ENCODE peak calls at places on chromosomes 1 and 21, in four cellular contexts. I is upper lobe of left lung, Y is K562, J is GM23338. K is an unnamed sample.

GRCh38 chr1:183283286-183283685 is 97.2 kb downstream of the LAMC2 start:
- DNase-seq in Y (no peak), I (no peak), J (no peak), K (no peak)

GRCh38 chr1:28056129-28056925 is 32.1 kb downstream of the EYA3 start:
- DNase-seq in J (no peak), Y (peak; percentile 52), I (peak; percentile 78), K (no peak)

GRCh38 chr1:91622586-91622985 is 121.9 kb downstream of the CDC7 start:
- DNase-seq in I (no peak), J (no peak), Y (no peak), K (no peak)

GRCh38 chr1:245099401-245099800 is 55.4 kb upstream of the KIF26B start:
- DNase-seq in Y (no peak), J (no peak), I (no peak), K (no peak)

GRCh38 chr1:45470306-45470798 is 20.6 kb downstream of the TESK2 start:
- DNase-seq in Y (no peak), J (no peak), I (no peak), K (no peak)

GRCh38 chr1:243712890-243713425 is 137.1 kb downstream of the AKT3 start:
- DNase-seq in Y (no peak), J (no peak), I (no peak), K (no peak)

GRCh38 chr1:67213164-67213563 is 46.9 kb downstream of the IL23R start:
- DNase-seq in I (no peak), J (peak; percentile 84), Y (peak; percentile 47), K (no peak)

GRCh38 chr1:232196042-232196441 is 433.9 kb downstream of the SIPA1L2 start:
- DNase-seq in J (no peak), I (no peak), Y (no peak), K (no peak)

GRCh38 chr21:37527716-37528115 is 161.1 kb downstream of the DYRK1A start:
- DNase-seq in I (no peak), J (no peak), Y (no peak), K (no peak)

GRCh38 chr21:45294509-45295291 is 7.0 kb upstream of the POFUT2 start:
- DNase-seq in Y (peak; percentile 31), J (peak; percentile 61), I (peak; percentile 79), K (peak; percentile 99)

GRCh38 chr1:93801471-93801870 is 77.5 kb downstream of the DNTTIP2 start:
- DNase-seq in Y (no peak), J (no peak), I (no peak), K (no peak)

GRCh38 chr1:199029855-199030254 is 391.0 kb downstream of the PTPRC start:
- DNase-seq in I (no peak), J (no peak), Y (no peak), K (no peak)

GRCh38 chr1:40532844-40533424 is 1.5 kb downstream of the ZNF684 start:
- DNase-seq in I (no peak), Y (peak; percentile 76), J (peak; percentile 69), K (no peak)

GRCh38 chr1:20411196-20411980 is 74.6 kb downstream of the CAMK2N1 start:
- DNase-seq in Y (no peak), I (no peak), J (no peak), K (no peak)

GRCh38 chr1:44903261-44903660 is 60.2 kb upstream of the PTCH2 start:
- DNase-seq in J (no peak), I (no peak), Y (no peak), K (no peak)

GRCh38 chr21:38267991-38268858 is 11.4 kb downstream of the KCNJ15 start:
- DNase-seq in Y (no peak), J (no peak), I (no peak), K (no peak)

GRCh38 chr1:53110370-53111072 is 31.9 kb downstream of the SLC1A7 start:
- DNase-seq in I (peak; percentile 76), Y (no peak), J (no peak), K (no peak)

GRCh38 chr1:173393655-173393993 is 83.5 kb upstream of the PRDX6 start:
- DNase-seq in I (no peak), J (no peak), Y (no peak), K (no peak)

GRCh38 chr1:92315766-92316413 is 17.0 kb downstream of the RPAP2 start:
- DNase-seq in I (no peak), J (no peak), Y (no peak), K (no peak)

GRCh38 chr1:164838786-164839185 is 279.8 kb downstream of the PBX1 start:
- DNase-seq in I (no peak), Y (no peak), J (no peak), K (no peak)

GRCh38 chr1:248914982-248915381 is 8.9 kb downstream of the PGBD2 start:
- DNase-seq in I (no peak), Y (no peak), J (no peak), K (no peak)

GRCh38 chr21:32256873-32257620 is 21.8 kb downstream of the MIS18A start:
- DNase-seq in Y (no peak), J (no peak), I (peak; percentile 60), K (no peak)
- TF ChIP-seq POLR2AphosphoS5 in Y (no peak), J (no peak), I (no peak), K (no peak)

DNA sequence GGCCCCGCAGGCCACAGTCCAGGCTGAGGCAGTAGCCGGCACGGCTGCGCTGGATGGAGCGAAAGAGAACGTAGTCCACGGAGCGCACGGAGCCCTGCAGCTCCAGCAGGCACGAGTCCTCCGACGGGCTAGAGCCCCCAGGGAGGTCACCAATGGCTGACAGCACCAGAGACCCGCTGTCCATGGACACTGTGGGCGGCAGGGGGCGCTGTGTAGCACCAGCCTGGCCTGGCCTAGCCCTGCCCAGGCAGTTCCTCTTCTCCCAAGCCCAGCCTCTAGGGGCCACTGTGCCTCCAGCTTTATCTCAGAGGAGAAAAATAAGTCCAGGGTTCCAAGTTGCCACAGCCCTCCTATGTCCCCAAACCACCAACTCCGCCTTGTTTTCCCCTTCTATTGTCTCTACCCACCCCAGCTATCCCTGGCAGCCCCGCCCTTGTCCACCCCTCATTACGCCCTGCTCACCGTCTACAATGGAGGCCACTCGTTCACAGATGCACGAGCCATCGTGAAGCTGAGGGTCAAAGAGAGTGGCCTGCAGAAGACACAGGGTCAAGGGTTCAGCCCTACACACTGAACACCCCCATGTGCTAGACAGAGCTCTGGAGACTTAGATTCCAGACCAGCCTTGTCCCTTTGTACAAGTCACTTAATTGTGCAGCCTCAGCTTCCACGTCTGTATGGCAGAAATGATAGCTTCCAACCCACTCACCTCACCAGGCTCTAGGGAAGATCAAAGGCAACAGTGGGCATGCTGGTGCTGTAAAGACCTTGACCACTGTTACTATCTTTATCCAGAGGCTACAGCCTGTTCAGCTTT is 4.4 kb downstream of the ENTREP3 start:
- DNase-seq in Y (peak; percentile 97), I (peak; percentile 96), J (peak; percentile 97), K (no peak)
- TF ChIP-seq POLR2AphosphoS5 in Y (no peak), I (peak; percentile 14), J (no peak), K (peak; percentile 49)

DNA sequence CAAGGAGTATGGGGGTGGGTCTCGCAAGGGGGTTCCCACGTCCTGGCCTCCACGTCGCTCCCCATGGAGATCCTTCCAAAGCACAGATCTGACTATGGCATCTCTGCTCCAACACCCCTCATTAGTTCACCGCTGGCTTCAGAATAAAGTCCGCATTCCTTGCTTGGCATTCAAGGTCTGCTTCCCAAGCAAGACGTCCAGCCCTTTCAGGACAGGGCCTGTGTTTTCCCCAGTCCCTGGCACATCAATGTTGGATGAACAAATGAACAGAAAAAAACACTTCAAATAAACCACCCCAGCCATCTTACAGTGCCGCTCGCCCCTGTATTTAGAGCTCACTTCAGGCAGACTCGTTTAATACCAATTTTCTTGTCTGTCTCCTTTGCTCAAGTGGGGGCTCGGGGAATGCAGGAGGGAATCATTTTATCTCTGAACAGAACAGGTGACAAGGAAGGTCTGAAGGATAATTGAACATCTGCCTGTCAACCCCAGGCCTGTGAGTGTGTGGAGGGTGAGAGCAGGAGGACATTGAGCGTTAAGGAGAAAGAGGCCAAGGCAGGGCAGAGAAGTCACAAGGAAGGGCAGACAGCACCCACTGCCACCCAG is 9.6 kb upstream of the PEF1 start:
- DNase-seq in J (no peak), I (no peak), Y (no peak), K (no peak)
- TF ChIP-seq POLR2AphosphoS5 in J (no peak), I (no peak), Y (no peak), K (no peak)

GRCh38 chr1:32872189-32872898 is 1.6 kb upstream of the FNDC5 start:
- DNase-seq in J (peak; percentile 94), I (peak; percentile 49), Y (peak; percentile 78), K (no peak)
- TF ChIP-seq POLR2AphosphoS5 in J (no peak), I (no peak), Y (no peak), K (no peak)

DNA sequence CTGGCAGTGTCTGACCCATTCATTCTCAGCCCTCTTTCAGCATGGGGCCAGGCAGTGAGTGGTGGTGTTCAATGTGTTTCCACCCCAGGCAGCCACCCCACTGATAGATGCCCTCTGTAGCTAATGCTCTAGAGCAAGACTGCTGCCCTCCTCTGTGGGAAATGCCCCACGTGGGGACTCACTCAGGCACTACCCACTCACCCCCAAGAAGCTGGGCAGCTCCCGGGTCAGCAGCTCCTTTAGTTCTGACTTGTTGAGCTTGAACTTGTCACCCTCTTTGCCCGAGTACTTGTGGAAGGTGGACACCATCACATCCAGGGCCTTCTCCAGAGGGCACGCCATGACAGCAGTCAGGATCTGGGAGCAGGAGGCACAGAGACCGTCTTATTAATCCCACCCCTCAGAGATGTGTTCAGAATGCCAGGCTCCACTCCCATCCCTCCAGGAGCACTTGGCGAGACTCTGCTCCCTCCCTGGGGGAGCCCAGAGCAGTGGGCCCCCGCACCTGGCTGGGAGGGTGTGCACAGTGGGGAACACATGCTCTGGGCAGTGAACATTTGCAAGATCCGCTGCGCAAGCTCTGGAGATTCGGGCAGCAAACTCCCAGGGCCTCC is 1.0 kb downstream of the S100A4 start:
- DNase-seq in I (no peak), J (no peak), Y (no peak), K (peak; percentile 92)
- TF ChIP-seq POLR2AphosphoS5 in I (no peak), J (no peak), Y (no peak), K (no peak)

GRCh38 chr1:3213730-3214129 is 144.7 kb downstream of the PRDM16 start:
- DNase-seq in I (no peak), J (no peak), Y (no peak), K (no peak)

GRCh38 chr1:3217096-3217724 is 148.2 kb downstream of the PRDM16 start:
- DNase-seq in Y (no peak), I (peak; percentile 33), J (no peak), K (no peak)

GRCh38 chr1:3212453-3213230 is 143.6 kb downstream of the PRDM16 start:
- DNase-seq in I (no peak), Y (no peak), J (no peak), K (no peak)

GRCh38 chr1:3217887-3218679 is 149.1 kb downstream of the PRDM16 start:
- DNase-seq in I (no peak), J (no peak), Y (no peak), K (no peak)

GRCh38 chr1:3215198-3216045 is 146.4 kb downstream of the PRDM16 start:
- DNase-seq in J (no peak), Y (no peak), I (no peak), K (no peak)
- TF ChIP-seq POLR2AphosphoS5 in J (no peak), Y (no peak), I (no peak), K (no peak)

DNA sequence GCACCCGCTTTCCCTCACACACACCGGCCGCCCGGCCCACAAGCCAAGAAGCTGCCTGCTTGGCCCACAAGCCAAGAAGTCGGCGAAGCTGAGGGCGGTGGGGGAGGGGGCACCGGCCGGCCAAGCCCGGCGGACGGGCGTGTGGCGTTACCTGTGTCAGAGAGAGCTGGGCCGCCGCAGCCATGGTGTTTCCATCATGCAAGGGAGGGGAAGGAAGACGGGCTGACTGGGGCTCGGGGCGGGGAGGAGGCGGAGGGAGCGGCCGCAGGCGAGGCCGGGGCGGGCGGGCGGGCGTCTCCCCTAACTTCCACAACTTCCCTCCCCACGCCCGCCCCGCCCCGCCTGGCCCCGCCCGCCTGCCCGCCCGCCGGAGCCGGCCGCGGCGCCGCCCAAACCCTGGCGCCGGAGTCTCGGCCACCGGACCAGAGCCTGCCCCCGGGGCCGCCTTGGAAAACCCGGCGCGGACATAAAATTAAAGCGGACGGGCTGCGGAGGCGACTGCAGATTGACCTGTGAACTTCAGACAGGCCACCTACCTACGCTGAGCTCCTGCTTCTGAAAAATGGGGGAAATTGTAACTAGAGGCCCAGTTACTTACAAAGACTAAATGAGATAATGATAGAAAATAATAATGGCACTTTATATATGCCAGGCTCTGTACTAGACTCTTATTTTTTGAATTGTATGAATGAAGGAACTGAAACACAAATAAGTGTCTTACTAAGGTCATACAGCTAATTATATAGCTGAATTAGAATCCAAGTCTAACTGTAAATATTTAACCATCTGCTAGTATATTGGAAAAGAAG is at the start of gene EPS15:
- DNase-seq in I (peak; percentile 90), Y (peak; percentile 94), J (peak; percentile 92), K (no peak)
- TF ChIP-seq POLR2AphosphoS5 in I (no peak), Y (peak; percentile 64), J (peak; percentile 69), K (peak; percentile 75)

K was measured in vagina.